ENCODE peak calls at places on chromosome 22, in nine cellular contexts. K is breast epithelium, Z is GM23338, U is cardiac muscle cell, N is lower lobe of right lung, C is aorta, T is heart right ventricle, O is Panc1, B is BE2C. G is an unnamed sample. For H3K36me3, the result is how much of the 10 kb centered on the place peaks cover.

GRCh38 chr22:19579880-19580279 is 55.7 kb upstream of the CLDN5 start:
- DNase-seq in N (peak), T (peak), K (no peak), O (no peak), U (no peak), C (no peak), B (no peak), Z (no peak), G (no peak)

GRCh38 chr22:37240941-37241320 is 3.1 kb downstream of the RAC2 start:
- DNase-seq in K (no peak), U (no peak), N (peak), T (no peak), C (peak), Z (no peak), B (no peak), O (no peak), G (no peak)

GRCh38 chr22:47929073-47929472 is 1166.6 kb downstream of the TBC1D22A start:
- DNase-seq in Z (no peak), K (no peak), T (no peak), U (no peak), N (no peak), O (no peak), C (no peak), B (no peak), G (no peak)

GRCh38 chr22:43446037-43446803 is 34.4 kb downstream of the MPPED1 start:
- DNase-seq in T (no peak), Z (no peak), C (no peak), N (no peak), K (peak), O (peak), B (no peak), U (no peak), G (no peak)

GRCh38 chr22:38080847-38081635 is 2.9 kb downstream of the SLC16A8 start:
- DNase-seq in K (no peak), N (peak), T (peak), U (peak), O (no peak), Z (peak), B (peak), C (peak), G (no peak)

GRCh38 chr22:19231986-19232385 is 53.5 kb upstream of the SLC25A1 start:
- DNase-seq in Z (no peak), K (no peak), U (no peak), C (no peak), B (no peak), T (no peak), O (no peak), N (no peak), G (no peak)

GRCh38 chr22:22935546-22936157 is 48.0 kb downstream of the IGLL5 start:
- DNase-seq in O (no peak), Z (peak), K (no peak), C (peak), N (peak), B (no peak), T (no peak), U (no peak), G (no peak)

GRCh38 chr22:29145321-29146072 is 60.2 kb upstream of the EMID1 start:
- DNase-seq in O (no peak), C (no peak), U (no peak), K (no peak), N (no peak), Z (no peak), T (no peak), B (no peak), G (no peak)

GRCh38 chr22:27726726-27727449 is 74.7 kb downstream of the MN1 start:
- DNase-seq in O (no peak), U (no peak), B (no peak), C (peak), T (peak), K (no peak), N (peak), Z (peak), G (no peak)

GRCh38 chr22:38071421-38072321 is 12.3 kb downstream of the SLC16A8 start:
- DNase-seq in N (peak), O (no peak), Z (no peak), C (peak), B (no peak), K (no peak), U (no peak), T (no peak), G (no peak)

GRCh38 chr22:43878079-43878795 is 13.6 kb downstream of the PNPLA5 start:
- DNase-seq in O (no peak), U (no peak), C (peak), Z (no peak), K (peak), T (no peak), B (peak), N (no peak), G (no peak)

GRCh38 chr22:29451863-29452262 is 13.5 kb downstream of the RFPL1 start:
- DNase-seq in K (no peak), O (no peak), U (no peak), T (no peak), C (no peak), N (no peak), Z (no peak), B (no peak), G (no peak)

GRCh38 chr22:37741312-37741795 is 44.5 kb downstream of the TRIOBP start:
- DNase-seq in T (peak), K (no peak), N (peak), O (no peak), U (peak), Z (peak), C (peak), B (peak), G (no peak)

GRCh38 chr22:29336751-29337490 is 21.4 kb upstream of the RASL10A start:
- DNase-seq in B (no peak), U (no peak), K (no peak), T (no peak), N (no peak), O (no peak), C (no peak), Z (no peak), G (no peak)

GRCh38 chr22:24247564-24248344 is 2.9 kb upstream of the GGT5 start:
- DNase-seq in N (peak), C (peak), U (peak), K (peak), T (peak), Z (peak), B (peak), O (peak), G (peak)

GRCh38 chr22:48042621-48043395 is 1280.4 kb downstream of the TBC1D22A start:
- DNase-seq in Z (no peak), O (no peak), K (no peak), U (no peak), N (no peak), B (no peak), T (no peak), C (no peak), G (no peak)

GRCh38 chr22:24482586-24482985 is 12.5 kb upstream of the UPB1 start:
- DNase-seq in U (no peak), Z (no peak), O (no peak), C (no peak), N (no peak), K (no peak), T (no peak), B (no peak), G (no peak)

GRCh38 chr22:17820879-17821439 is 46.7 kb upstream of the BID start:
- DNase-seq in C (no peak), T (no peak), B (no peak), U (no peak), K (no peak), Z (no peak), N (no peak), O (no peak), G (no peak)

DNA sequence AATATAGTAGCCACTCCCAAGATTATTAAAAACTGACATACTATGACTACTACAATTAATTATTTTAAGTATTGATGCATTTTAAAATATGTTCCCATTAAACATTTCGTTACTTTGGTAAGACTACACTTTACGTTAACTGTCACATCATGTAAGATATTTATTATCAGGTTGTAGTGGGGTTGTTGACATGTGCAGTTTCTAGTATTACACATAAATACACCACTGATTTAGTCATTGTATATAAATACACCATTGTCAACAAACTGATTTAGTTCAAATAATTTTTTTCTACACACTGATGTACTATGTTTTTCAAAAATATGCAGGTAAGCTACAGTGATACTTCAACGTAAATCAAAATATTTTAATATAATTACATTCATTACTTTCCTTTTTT is 11.5 kb downstream of the ST13 start:
- DNase-seq in U (no peak), B (no peak), Z (no peak), C (no peak), O (no peak), N (no peak), K (no peak), T (no peak), G (no peak)
- H3K36me3 ChIP-seq in U (half or more), B (half or more), Z (half or more), C (under half), O (under half), N (half or more), K (under half), T (under half), G (half or more)

GRCh38 chr22:31692186-31692886 is 30.3 kb upstream of the PISD start:
- DNase-seq in Z (no peak), K (no peak), N (no peak), T (no peak), B (no peak), O (no peak), C (no peak), U (no peak), G (no peak)
- H3K36me3 ChIP-seq in Z (under half), K (under half), N (half or more), T (under half), B (under half), O (under half), C (under half), U (under half), G (under half)

DNA sequence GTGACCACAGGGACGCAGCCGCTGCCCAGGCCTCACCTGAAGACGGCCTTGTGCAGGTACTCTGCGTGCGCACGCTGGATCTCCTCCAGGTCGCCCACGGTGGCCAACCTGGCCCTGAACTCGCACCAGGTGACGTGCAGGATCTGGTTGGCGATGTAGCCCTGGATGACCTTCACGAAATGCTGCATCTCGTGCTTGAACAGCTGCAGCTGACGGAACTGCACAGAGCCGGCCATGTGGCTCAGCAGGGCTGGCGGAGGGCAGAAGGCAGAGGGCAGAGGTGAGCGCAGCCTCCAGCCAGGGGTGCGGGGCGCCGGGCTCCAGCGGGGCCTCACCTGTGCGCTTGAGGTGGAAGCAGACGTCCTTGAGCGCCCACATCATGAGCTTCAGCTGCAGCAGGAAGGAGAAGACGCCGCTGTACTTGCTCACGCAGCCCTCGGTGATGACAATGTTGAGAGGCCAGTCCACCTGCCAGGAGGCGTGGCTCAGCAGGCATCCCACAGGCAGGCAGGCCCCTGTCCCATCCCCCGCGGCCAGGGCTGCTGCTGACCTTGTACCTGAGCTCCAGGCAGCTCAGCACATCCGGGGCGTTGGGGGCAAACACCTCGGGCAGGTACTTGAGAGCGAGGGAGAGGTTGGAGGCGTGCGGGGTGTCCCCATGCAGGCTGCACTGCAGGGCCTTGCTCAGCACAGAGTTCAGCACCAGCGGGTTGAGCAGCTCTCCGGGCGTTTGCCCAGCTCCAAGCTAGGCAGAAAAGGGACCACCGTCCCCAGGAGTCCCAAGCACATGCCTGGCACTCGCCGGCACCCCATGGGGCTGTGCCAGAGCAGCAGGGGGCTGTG is 17.6 kb downstream of the SELENOO start:
- DNase-seq in O (no peak), K (no peak), T (no peak), Z (no peak), B (no peak), U (peak), C (peak), N (peak), G (no peak)
- H3K36me3 ChIP-seq in O (under half), K (under half), T (under half), Z (under half), B (half or more), U (under half), C (under half), N (half or more), G (under half)

GRCh38 chr22:39655736-39656285 is 85.3 kb downstream of the CACNA1I start:
- DNase-seq in O (no peak), N (no peak), K (no peak), B (no peak), Z (no peak), T (no peak), C (no peak), U (no peak), G (no peak)
- H3K36me3 ChIP-seq in O (under half), N (under half), K (under half), B (under half), Z (under half), T (under half), C (under half), U (under half), G (under half)

DNA sequence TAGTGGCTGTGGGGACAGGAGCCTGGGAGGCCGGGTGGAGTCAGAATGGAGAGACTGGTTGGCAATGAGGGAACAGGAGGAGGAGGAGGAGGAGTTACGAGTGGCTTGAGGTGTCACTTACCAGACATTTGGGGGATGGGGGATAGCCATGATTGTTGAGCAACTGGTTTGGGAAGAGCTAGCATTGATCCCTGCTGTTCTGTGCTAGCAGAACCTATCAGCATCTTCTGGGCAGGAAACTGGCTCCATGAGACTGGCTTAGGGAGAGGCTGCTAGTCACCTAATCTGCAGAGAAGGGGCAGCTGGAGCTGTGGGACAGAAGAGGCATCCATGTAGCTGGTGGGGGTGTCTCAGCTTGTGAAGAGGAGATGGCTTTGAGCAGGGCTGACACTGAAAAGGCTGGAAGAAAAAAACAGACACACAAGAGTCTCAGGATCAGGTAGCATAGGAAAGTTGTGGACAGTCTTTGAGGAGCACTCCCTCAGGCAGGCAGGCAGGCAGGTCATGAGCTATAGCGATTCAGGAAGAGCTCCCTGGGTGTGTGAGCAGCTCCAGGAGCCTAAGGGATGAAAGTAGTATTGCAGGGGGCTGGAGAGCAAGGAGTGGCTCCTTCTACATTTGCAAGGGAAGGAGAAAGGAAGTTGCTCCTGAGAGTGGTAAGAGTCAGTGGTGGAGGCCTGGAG is 22.3 kb downstream of the PIK3IP1 start:
- DNase-seq in K (no peak), O (no peak), B (no peak), C (no peak), N (no peak), U (no peak), Z (peak), T (no peak), G (no peak)
- H3K36me3 ChIP-seq in K (under half), O (under half), B (under half), C (under half), N (half or more), U (under half), Z (under half), T (under half), G (under half)

DNA sequence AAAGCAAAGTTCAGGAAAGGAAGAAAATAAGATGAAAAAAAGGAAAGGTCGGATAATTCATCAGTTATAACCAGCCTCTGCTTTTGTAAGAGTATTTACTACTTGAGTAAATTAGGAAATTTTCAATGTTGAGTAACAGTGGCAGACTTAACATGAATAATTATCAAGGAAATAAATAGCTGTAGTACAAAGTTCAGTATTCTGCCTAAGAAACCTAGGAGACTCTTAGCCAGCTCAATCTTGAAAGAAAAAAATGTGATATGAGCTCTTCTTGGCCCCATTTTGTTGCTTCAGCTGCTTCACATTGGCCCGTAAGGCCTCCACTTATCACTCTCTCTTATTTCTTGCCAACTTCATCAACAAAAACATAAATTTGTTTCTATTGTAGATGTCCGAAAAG is 17.0 kb upstream of the DNAJB7 start:
- DNase-seq in K (no peak), O (no peak), Z (no peak), U (no peak), N (no peak), T (no peak), C (no peak), B (no peak), G (no peak)
- H3K36me3 ChIP-seq in K (under half), O (under half), Z (under half), U (under half), N (under half), T (under half), C (under half), B (under half), G (under half)

GRCh38 chr22:46202897-46203589 is 47.0 kb downstream of the CDPF1 start:
- DNase-seq in K (no peak), U (no peak), Z (no peak), B (no peak), T (no peak), C (no peak), N (no peak), O (no peak), G (no peak)

GRCh38 chr22:46196268-46196667 is 45.9 kb downstream of the PPARA start:
- DNase-seq in B (no peak), K (no peak), O (no peak), N (no peak), C (no peak), T (peak), U (no peak), Z (no peak), G (no peak)

GRCh38 chr22:46203590-46203980 is 46.5 kb downstream of the CDPF1 start:
- DNase-seq in N (no peak), T (no peak), O (no peak), B (no peak), Z (peak), C (no peak), U (no peak), K (no peak), G (no peak)

GRCh38 chr22:46198274-46198673 is 47.9 kb downstream of the PPARA start:
- DNase-seq in B (no peak), O (no peak), C (no peak), T (no peak), N (no peak), U (no peak), K (no peak), Z (no peak), G (no peak)

DNA sequence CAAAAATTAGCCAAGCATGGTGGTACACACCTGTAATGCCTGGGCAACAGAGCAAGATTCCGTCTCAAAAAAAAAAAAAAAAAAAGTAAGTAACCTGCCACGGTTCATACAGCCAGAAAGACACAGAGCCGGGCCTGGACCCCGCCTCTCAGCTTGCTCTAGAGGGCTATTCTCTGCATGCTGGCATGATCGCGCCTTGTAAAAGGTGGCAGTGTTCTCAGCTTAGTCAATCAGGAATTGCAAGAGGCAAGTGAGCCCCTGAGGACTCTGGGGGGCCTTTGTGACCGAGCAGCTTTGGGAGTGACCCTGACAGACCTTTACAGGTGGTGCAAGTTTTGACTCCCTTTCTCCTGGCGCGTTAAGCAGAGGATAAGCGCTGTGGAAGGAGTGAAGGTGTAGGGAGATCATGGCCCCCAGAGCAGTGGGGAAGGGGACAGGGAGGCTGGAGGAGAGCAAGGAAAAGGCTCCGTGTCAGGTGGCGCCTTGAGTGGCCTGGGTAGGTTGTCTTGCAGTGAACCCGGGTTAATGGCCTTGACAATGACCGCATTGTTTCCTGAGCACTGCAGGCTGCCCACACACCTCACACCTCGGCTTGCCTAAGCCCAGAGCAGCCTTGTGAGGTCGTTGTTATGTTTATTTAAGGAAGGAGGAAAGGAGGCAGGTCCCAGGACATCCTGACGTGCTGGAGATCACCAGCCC is 48.9 kb downstream of the CDPF1 start:
- DNase-seq in N (no peak), C (no peak), K (no peak), Z (peak), T (no peak), O (no peak), B (no peak), U (no peak), G (no peak)
- H3K36me3 ChIP-seq in N (half or more), C (under half), K (under half), Z (under half), T (under half), O (under half), B (under half), U (under half), G (under half)

GRCh38 chr22:21759631-21760030 is 24.0 kb upstream of the YPEL1 start:
- DNase-seq in B (no peak), C (no peak), K (no peak), N (no peak), T (no peak), U (no peak), Z (no peak), O (no peak), G (no peak)

GRCh38 chr22:21759133-21759532 is 23.5 kb upstream of the YPEL1 start:
- DNase-seq in U (no peak), B (no peak), C (no peak), Z (no peak), T (no peak), N (no peak), O (no peak), K (no peak), G (no peak)

GRCh38 chr22:21760640-21761039 is 25.0 kb upstream of the YPEL1 start:
- DNase-seq in K (no peak), O (no peak), B (no peak), Z (no peak), N (no peak), T (no peak), C (no peak), U (no peak), G (no peak)

GRCh38 chr22:21758056-21758455 is 22.5 kb upstream of the YPEL1 start:
- DNase-seq in T (no peak), C (no peak), Z (no peak), B (no peak), O (no peak), N (no peak), K (no peak), U (no peak), G (no peak)

DNA sequence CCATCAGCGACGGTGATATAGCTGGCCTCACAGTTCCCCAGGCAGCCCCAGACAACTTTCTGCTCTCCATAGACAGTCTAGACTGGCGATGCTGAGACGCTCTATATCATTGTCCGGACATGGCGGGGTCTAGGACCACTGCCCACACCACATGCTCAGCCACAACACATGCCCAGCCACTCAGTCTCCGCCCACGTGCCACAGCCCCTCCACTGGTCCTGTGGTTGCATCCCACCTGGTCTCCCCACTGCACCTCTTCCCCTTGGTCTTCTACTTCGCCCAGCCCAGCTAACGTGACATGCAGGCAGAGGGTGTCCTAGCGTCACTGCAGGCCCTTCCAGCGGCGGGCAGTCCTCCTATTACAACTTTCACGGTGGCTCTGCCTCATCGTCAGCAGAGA is 22.9 kb upstream of the YPEL1 start:
- DNase-seq in T (no peak), B (no peak), N (no peak), Z (no peak), K (no peak), O (no peak), C (no peak), U (no peak), G (no peak)
- H3K36me3 ChIP-seq in T (under half), B (under half), N (half or more), Z (under half), K (under half), O (under half), C (under half), U (under half), G (under half)

G was measured in CD8-positive, alpha-beta memory T cell.